ENCODE peak calls at places on chromosomes 7 and 10, in five cellular contexts. P is lower lobe of right lung, R is RWPE1, G is nephron progenitor cell, F is hepatocyte. E is an unnamed sample.

GRCh38 chr10:8146650-8147049 is 92.2 kb downstream of the GATA3 start:
- DNase-seq in F (no peak), R (peak; percentile 57), G (no peak), P (no peak), E (no peak)

GRCh38 chr7:142024547-142024946 is 28.9 kb downstream of the MGAM start:
- DNase-seq in P (no peak), R (peak; percentile 61), F (no peak), G (no peak), E (no peak)

GRCh38 chr7:147081117-147081516 is 964.5 kb downstream of the CNTNAP2 start:
- DNase-seq in P (no peak), R (no peak), F (no peak), G (no peak), E (no peak)

GRCh38 chr7:36653671-36654355 is 70.5 kb downstream of the AOAH start:
- DNase-seq in P (no peak), R (no peak), G (no peak), F (no peak), E (no peak)

GRCh38 chr10:31923389-31923788 is 5.2 kb downstream of the ARHGAP12 start:
- DNase-seq in P (no peak), R (no peak), F (no peak), G (no peak), E (no peak)

GRCh38 chr10:73923935-73924598 is 13.1 kb downstream of the PLAU start:
- DNase-seq in R (no peak), F (no peak), P (no peak), G (no peak), E (no peak)

GRCh38 chr7:139651308-139651707 is 126.5 kb downstream of the HIPK2 start:
- DNase-seq in P (no peak), F (no peak), R (no peak), G (no peak), E (no peak)

GRCh38 chr7:94052398-94053180 is 48.4 kb upstream of the BET1 start:
- DNase-seq in R (no peak), F (no peak), P (no peak), G (no peak), E (no peak)

GRCh38 chr10:97494863-97495506 is 3.2 kb downstream of the MMS19 start:
- DNase-seq in F (peak; percentile 40), G (no peak), P (no peak), R (no peak), E (peak; percentile 22)

GRCh38 chr7:34491899-34492298 is 166.1 kb upstream of the NPSR1 start:
- DNase-seq in R (no peak), F (no peak), G (no peak), P (no peak), E (no peak)

GRCh38 chr7:34501161-34501560 is 156.9 kb upstream of the NPSR1 start:
- DNase-seq in R (no peak), P (no peak), F (no peak), G (no peak), E (no peak)

GRCh38 chr7:34493752-34494151 is 164.3 kb upstream of the NPSR1 start:
- DNase-seq in G (no peak), F (no peak), P (no peak), R (no peak), E (no peak)

DNA sequence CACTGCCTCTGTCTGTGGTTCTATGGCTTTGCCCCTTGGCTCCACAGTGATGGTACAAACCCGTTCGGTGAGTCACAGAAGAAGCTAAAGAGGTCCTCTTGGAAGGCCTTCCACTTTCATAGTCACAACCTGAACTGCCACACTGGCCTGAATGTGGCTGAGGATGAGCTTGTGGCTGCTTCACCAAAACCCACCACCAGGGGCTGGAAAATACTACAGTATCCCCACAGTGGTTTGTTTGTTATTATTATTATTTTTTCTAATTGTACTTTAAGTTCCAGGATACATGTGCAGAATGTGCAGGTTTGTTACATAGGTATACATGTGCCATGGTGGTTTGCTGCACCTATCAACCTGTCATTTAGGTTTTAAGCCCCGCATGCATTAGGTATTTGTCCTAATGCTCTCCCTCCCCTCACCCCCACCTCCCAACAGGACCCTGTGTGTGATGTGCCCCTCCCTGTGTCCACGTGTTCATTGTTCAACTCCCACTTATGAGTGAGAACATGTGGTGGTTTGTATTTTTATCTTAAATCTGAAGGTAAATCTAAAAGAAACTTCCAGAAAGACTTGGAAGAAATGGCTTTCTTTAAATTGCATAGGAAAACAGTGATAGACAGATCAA is 160.8 kb upstream of the NPSR1 start:
- DNase-seq in P (no peak), R (peak; percentile 15), F (no peak), G (peak; percentile 15), E (peak; percentile 5)
- TF ChIP-seq CTCF in P (no peak), R (no peak), F (peak; percentile 17), G (peak; percentile 35), E (peak; percentile 39)

DNA sequence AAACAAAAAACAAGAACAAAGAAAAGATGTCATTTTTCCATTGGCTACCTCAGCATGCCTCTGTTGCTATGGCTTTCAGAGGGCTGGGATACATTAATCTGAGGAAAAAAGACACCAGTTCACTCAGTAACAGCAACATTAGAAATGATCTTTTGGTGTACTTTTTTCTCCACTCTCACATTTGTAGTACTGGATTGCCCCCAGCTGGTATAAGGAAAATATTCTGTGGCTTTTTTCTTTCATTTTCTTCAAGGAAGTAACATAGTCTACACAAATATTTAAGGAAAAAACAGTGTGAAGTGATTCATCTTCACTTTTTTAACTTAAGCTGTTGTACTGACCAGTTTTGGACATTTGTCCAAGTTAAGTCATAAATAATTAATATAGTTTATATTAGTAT is 482.3 kb downstream of the SORCS1 start:
- DNase-seq in P (no peak), G (no peak), F (peak; percentile 7), R (no peak), E (no peak)
- TF ChIP-seq CTCF in P (no peak), G (no peak), F (peak; percentile 36), R (no peak), E (no peak)

GRCh38 chr7:109986701-109987100 is 1104.2 kb upstream of the LRRN3 start:
- DNase-seq in R (no peak), P (no peak), G (no peak), F (no peak), E (no peak)
- TF ChIP-seq CTCF in R (no peak), P (no peak), G (no peak), F (no peak), E (no peak)

GRCh38 chr10:77965294-77965693 is 38.7 kb upstream of the DLG5 start:
- DNase-seq in G (no peak), F (no peak), R (no peak), P (no peak), E (peak; percentile 89)
- TF ChIP-seq CTCF in G (no peak), F (no peak), R (no peak), P (no peak), E (no peak)

DNA sequence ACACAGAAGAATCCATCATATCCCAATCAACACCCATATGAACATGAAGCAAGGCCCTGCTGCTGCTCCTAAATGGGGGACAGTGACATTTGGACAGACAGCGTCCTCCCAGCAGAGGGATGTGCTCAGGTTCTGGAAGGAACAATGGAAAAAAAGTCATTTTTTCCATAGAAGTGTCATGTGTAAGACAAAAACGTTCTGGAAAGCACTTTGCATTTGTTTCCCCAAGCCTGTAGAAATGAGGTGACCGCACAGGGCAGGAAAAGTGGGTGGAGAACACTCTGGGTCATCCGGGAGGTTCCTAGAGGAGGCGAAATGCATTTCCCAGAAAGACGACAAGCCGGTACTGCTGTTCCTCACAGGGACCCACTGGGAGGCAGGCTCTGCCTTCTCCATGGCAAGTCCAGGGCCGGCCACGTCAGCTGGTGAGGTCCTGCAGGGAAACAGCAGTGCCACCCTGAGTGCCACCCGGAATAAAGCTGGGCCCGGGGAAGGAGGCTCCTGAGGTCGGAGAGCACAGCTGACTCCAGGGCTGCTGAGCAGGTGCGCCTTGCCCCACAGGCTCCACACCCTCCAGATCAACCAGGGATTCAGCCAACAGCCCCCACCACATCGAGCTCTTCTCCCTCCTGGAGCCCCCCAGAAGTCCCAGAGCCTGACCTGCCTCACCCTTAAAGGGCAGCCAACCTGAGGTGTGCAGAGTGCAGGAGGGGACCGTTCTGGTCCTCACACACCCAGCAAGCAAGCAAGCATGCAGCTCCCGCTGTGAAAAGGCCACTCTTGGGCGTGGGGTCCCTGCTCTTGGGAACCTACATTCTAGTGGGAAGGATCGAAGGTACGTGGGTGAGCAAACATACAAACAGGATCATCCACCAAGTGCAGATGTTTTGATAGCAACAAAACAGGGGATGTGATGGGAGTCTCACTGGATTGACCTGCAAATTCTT is 28.8 kb upstream of the INPP5A start:
- DNase-seq in G (no peak), P (peak; percentile 51), R (no peak), F (no peak), E (no peak)
- TF ChIP-seq CTCF in G (no peak), P (peak; percentile 40), R (no peak), F (no peak), E (peak; percentile 27)

DNA sequence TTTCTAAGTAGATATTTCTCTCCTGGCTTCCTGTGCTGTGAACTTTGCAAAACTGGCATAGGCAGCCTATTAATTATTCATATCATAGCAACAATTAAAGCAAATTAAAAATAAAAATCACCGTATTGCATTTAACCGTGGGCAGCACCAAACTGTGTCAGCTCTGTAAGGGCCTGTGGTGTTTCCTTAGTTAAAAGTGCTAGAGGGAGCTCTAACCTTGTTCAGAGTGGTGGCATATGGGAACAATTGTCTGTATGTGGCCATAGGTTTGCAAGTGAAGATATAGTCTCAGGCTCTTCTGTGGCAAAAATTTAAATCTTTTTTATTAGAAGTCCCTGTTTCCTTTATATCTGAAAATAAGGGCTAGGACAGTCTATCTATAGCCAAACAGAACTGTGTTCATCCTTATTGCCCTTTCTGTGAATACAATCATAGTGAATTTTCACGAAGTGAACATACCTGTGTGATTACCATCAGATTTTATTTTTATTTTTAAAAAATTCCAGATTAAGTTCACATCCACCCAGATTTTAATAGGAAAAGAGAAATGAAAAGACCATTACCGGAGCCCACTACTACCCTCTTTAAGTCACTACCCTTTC is 92.6 kb downstream of the POLL start:
- DNase-seq in P (no peak), G (no peak), R (peak; percentile 22), F (peak; percentile 7), E (peak; percentile 2)
- TF ChIP-seq CTCF in P (no peak), G (no peak), R (peak; percentile 22), F (peak; percentile 42), E (peak; percentile 46)

GRCh38 chr10:11318812-11319598 is 292.4 kb downstream of the USP6NL start:
- DNase-seq in R (no peak), F (no peak), G (no peak), P (no peak), E (no peak)
- TF ChIP-seq CTCF in R (no peak), F (no peak), G (no peak), P (no peak), E (no peak)

E was measured in brain microvascular endothelial cell.